ENCODE peak calls at places on chromosomes 4 and X, in four cellular contexts. O is AG08395; I is ureter; B is activated CD4-positive, CD25-positive, alpha-beta regulatory T cell treated with anti-CD3 and anti-CD28 coated beads, Interleukin-2, amount 50 U/mL, for 72 hours. D is an unnamed sample.
A peak's percentile ranks its signal among the peaks of the same experiment; 100 is the strongest.

GRCh38 chr4:134935320-134935719 is 733.7 kb upstream of the PABPC4L start:
- DNase-seq in O (no peak), I (no peak), B (no peak), D (no peak)

GRCh38 chrX:102711872-102712215 is 404 bp upstream of the GPRASP2 start:
- DNase-seq in O (no peak), I (no peak), B (no peak), D (no peak)

GRCh38 chr4:104983615-104984179 is 163.0 kb upstream of the TET2 start:
- DNase-seq in O (no peak), I (no peak), B (no peak), D (no peak)

GRCh38 chrX:17374619-17375360 is at the start of gene NHS:
- DNase-seq in O (peak; percentile 78), I (peak; percentile 78), B (no peak), D (peak; percentile 67)

GRCh38 chr4:105560488-105560887 is 8.1 kb downstream of the ARHGEF38 start:
- DNase-seq in O (no peak), I (no peak), B (no peak), D (no peak)

GRCh38 chr4:82721819-82722423 is 76.7 kb downstream of the SCD5 start:
- DNase-seq in O (no peak), I (no peak), B (no peak), D (no peak)

GRCh38 chr4:129059028-129059427 is 34.3 kb downstream of the SCLT1 start:
- DNase-seq in O (no peak), I (no peak), B (no peak), D (no peak)

GRCh38 chr4:41994461-41994860 is 4.1 kb downstream of the SLC30A9 start:
- DNase-seq in O (no peak), I (no peak), B (no peak), D (no peak)

GRCh38 chrX:98194036-98194435 is 1310.3 kb downstream of the RPA4 start:
- DNase-seq in O (no peak), I (no peak), B (no peak), D (no peak)

GRCh38 chr4:24112466-24112865 is 222.6 kb upstream of the PPARGC1A start:
- DNase-seq in O (no peak), I (no peak), B (no peak), D (no peak)

GRCh38 chrX:136047001-136047642 is 61.9 kb downstream of the SLC9A6 start:
- DNase-seq in O (no peak), I (no peak), B (no peak), D (no peak)

GRCh38 chrX:20664774-20665173 is 398.1 kb upstream of the RPS6KA3 start:
- DNase-seq in O (no peak), I (no peak), B (no peak), D (no peak)

GRCh38 chr4:179361978-179362486 is 1919.8 kb upstream of the AGA start:
- DNase-seq in O (no peak), I (no peak), B (no peak), D (no peak)

GRCh38 chr4:88062843-88063242 is 55.4 kb downstream of the PKD2 start:
- DNase-seq in O (no peak), I (no peak), B (no peak), D (no peak)

GRCh38 chr4:25466966-25467697 is 90.1 kb downstream of the ANAPC4 start:
- DNase-seq in O (no peak), I (no peak), B (no peak), D (no peak)

GRCh38 chrX:68827848-68828562 is 816 bp upstream of the EFNB1 start:
- DNase-seq in O (peak; percentile 72), I (peak; percentile 88), B (peak; percentile 77), D (no peak)

GRCh38 chr4:3813151-3813905 is 47.1 kb downstream of the ADRA2C start:
- DNase-seq in O (no peak), I (no peak), B (no peak), D (no peak)

GRCh38 chrX:17390325-17390992 is 15.5 kb downstream of the NHS start:
- DNase-seq in O (no peak), I (no peak), B (no peak), D (no peak)

GRCh38 chr4:142265536-142265935 is 580.6 kb downstream of the INPP4B start:
- DNase-seq in O (peak; percentile 41), I (no peak), B (no peak), D (no peak)

GRCh38 chrX:69032601-69033000 is 132.7 kb downstream of the PJA1 start:
- DNase-seq in O (no peak), I (peak; percentile 46), B (no peak), D (no peak)

GRCh38 chr4:139266583-139267257 is 13.3 kb downstream of the MGARP start:
- DNase-seq in O (peak; percentile 79), I (peak; percentile 57), B (peak; percentile 74), D (no peak)

GRCh38 chr4:52408037-52408436 is 251.1 kb downstream of the USP46 start:
- DNase-seq in O (no peak), I (no peak), B (no peak), D (no peak)

GRCh38 chr4:82561745-82562552 is at the start of gene TMEM150C:
- DNase-seq in O (peak; percentile 35), I (no peak), B (no peak), D (peak; percentile 40)

GRCh38 chrX:39484669-39485068 is 613.1 kb downstream of the BCOR start:
- DNase-seq in O (no peak), I (no peak), B (no peak), D (no peak)

GRCh38 chr4:37685726-37686372 is 327 bp downstream of the RELL1 start:
- DNase-seq in O (peak; percentile 43), I (peak; percentile 55), B (no peak), D (peak; percentile 32)

GRCh38 chr4:75370582-75370981 is 143.6 kb downstream of the RCHY1 start:
- DNase-seq in O (no peak), I (no peak), B (no peak), D (no peak)

GRCh38 chr4:183430317-183430986 is 14.0 kb upstream of the CDKN2AIP start:
- DNase-seq in O (no peak), I (no peak), B (no peak), D (no peak)

GRCh38 chr4:38574559-38575333 is 89.3 kb upstream of the KLF3 start:
- DNase-seq in O (no peak), I (no peak), B (no peak), D (no peak)

GRCh38 chr4:629636-629915 is 4.2 kb downstream of the PDE6B start:
- DNase-seq in O (no peak), I (no peak), B (no peak), D (no peak)

GRCh38 chr4:121057466-121057911 is 14.8 kb downstream of the NDNF start:
- DNase-seq in O (no peak), I (no peak), B (no peak), D (no peak)

GRCh38 chr4:140052050-140052449 is 101.9 kb downstream of the MAML3 start:
- DNase-seq in O (peak; percentile 50), I (no peak), B (no peak), D (no peak)

GRCh38 chrX:129565046-129565649 is 25.1 kb downstream of the OCRL start:
- DNase-seq in O (no peak), I (no peak), B (no peak), D (no peak)

GRCh38 chrX:154382483-154383069 is 3.5 kb downstream of the EMD start:
- DNase-seq in O (no peak), I (no peak), B (no peak), D (no peak)

GRCh38 chr4:114015444-114015899 is 36.0 kb upstream of the ARSJ start:
- DNase-seq in O (peak; percentile 92), I (no peak), B (no peak), D (no peak)

GRCh38 chr4:5789141-5789540 is 78.1 kb downstream of the EVC start:
- DNase-seq in O (no peak), I (peak; percentile 1), B (no peak), D (no peak)

D was measured in 8988T.